ENCODE peak calls at places on chromosomes 2 and 18, in nine cellular contexts. M is bronchial epithelial cell, C is A673, L is lung, D is foreskin fibroblast, Y is fibroblast of the aortic adventitia, Q is pancreas, R is HFF-Myc, S is suprapubic skin. F is an unnamed sample.
A peak's percentile ranks its signal among the peaks of the same experiment; 100 is the strongest.

GRCh38 chr18:36527025-36527424 is 229.5 kb downstream of the FHOD3 start:
- DNase-seq in R (no peak), L (no peak), Y (no peak), M (no peak), S (no peak), Q (no peak), D (no peak), C (no peak), F (no peak)

GRCh38 chr2:83817511-83817910 is 641.6 kb downstream of the SUCLG1 start:
- DNase-seq in Y (peak; percentile 0), D (no peak), R (no peak), C (no peak), S (no peak), Q (no peak), L (no peak), M (peak; percentile 25), F (no peak)

GRCh38 chr2:231640229-231640628 is 47.6 kb downstream of the TEX44 start:
- DNase-seq in M (no peak), Q (no peak), S (no peak), D (no peak), Y (peak; percentile 72), C (no peak), R (no peak), L (no peak), F (no peak)

GRCh38 chr2:55087930-55088329 is 37.7 kb upstream of the RTN4 start:
- DNase-seq in C (no peak), D (no peak), M (no peak), S (no peak), L (no peak), Q (no peak), R (no peak), Y (no peak), F (no peak)

GRCh38 chr2:100321881-100322820 is at the start of gene LONRF2:
- DNase-seq in D (no peak), M (no peak), L (peak; percentile 48), Y (no peak), S (no peak), C (peak; percentile 18), Q (peak; percentile 90), R (no peak), F (no peak)

GRCh38 chr2:43212216-43212828 is 14.1 kb downstream of the ZFP36L2 start:
- DNase-seq in D (no peak), R (no peak), C (no peak), L (no peak), M (no peak), Q (peak; percentile 41), Y (no peak), S (no peak), F (no peak)

GRCh38 chr2:179842498-179843153 is 18.8 kb downstream of the ZNF385B start:
- DNase-seq in D (no peak), M (no peak), Y (peak; percentile 49), L (no peak), R (peak; percentile 12), Q (no peak), C (peak; percentile 62), S (no peak), F (peak; percentile 19)

GRCh38 chr2:38792751-38793150 is 14.7 kb downstream of the GEMIN6 start:
- DNase-seq in Y (no peak), D (no peak), R (no peak), Q (no peak), S (no peak), M (no peak), C (no peak), L (no peak), F (no peak)

GRCh38 chr18:35005963-35006577 is 35.1 kb upstream of the MAPRE2 start:
- DNase-seq in R (peak; percentile 61), Q (no peak), Y (peak; percentile 86), M (peak; percentile 68), C (peak; percentile 64), S (no peak), L (no peak), D (peak; percentile 52), F (peak; percentile 63)

GRCh38 chr2:200363279-200363678 is 56.8 kb downstream of the SPATS2L start:
- DNase-seq in S (no peak), Y (no peak), C (no peak), M (no peak), Q (no peak), D (no peak), R (no peak), L (no peak), F (no peak)

GRCh38 chr2:134144081-134144596 is 109.7 kb upstream of the MGAT5 start:
- DNase-seq in Q (no peak), Y (no peak), C (peak; percentile 27), L (no peak), S (no peak), D (no peak), M (no peak), R (no peak), F (no peak)

DNA sequence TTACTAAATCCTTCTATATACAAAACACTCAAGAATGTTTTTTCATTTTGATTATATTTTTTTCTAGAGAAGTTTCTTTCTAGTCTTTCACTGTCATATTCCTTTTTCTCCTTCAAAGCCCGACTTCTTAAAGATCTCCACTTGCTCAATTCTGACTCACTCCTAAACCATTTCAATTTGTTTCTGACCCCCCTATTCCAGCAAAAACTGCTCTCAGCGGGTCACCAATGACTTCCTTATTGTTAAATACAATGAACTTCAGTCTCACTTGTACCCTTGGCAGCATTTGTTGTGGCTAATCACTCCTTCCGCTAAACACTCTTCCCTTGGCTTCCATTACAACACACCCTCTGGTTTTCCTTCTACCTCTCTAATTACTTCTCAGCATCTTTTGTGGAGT is 111.1 kb upstream of the RBBP8 start:
- DNase-seq in C (peak; percentile 97), Y (peak; percentile 75), Q (no peak), R (no peak), M (peak; percentile 69), D (no peak), S (no peak), L (no peak), F (peak; percentile 93)
- H3K4me3 ChIP-seq in C (peak overlapping the region; percentile 10), Y (no peak overlapping the region), Q (no peak overlapping the region), R (no peak overlapping the region), M (no peak overlapping the region), D (no peak overlapping the region), S (no peak overlapping the region), L (no peak overlapping the region), F (no peak overlapping the region)

DNA sequence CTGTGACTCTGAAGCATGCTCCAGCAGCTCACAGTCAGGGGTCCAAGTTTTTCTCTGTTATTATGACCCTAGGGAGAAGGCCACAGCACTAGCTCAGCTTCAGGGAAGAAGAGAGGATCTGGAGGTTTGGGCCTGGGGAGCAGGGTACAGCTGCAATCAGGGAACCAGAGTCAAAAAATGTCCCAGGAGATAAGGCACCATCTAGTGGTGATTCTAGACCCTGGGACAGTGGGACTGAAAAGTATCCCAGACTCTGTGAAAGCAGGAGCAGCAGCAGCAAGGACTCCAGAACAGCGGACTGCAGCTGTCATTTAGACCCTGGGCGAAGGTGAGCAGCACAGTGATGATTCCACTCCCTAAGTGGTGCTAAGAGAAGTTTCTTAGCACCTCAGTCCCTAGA is 278.4 kb upstream of the DDX18 start:
- DNase-seq in Y (no peak), M (no peak), L (no peak), D (no peak), S (no peak), R (no peak), Q (no peak), C (peak; percentile 17), F (no peak)
- TF ChIP-seq CTCF in Y (no peak), M (peak; percentile 11), L (no peak), D (no peak), S (no peak), R (no peak), Q (no peak), C (peak; percentile 50), F (peak; percentile 8)

GRCh38 chr2:219423656-219424378 is 5.6 kb downstream of the DES start:
- DNase-seq in D (no peak), Q (no peak), Y (no peak), C (no peak), S (no peak), R (no peak), M (no peak), L (no peak), F (no peak)
- H3K4me3 ChIP-seq in D (no peak overlapping the region), Q (no peak overlapping the region), Y (no peak overlapping the region), C (no peak overlapping the region), S (no peak overlapping the region), R (no peak overlapping the region), M (no peak overlapping the region), L (no peak overlapping the region), F (no peak overlapping the region)

GRCh38 chr2:237091779-237092436 is 6.2 kb downstream of the COPS8 start:
- DNase-seq in D (peak; percentile 72), S (no peak), Q (no peak), C (no peak), M (peak; percentile 71), L (no peak), Y (peak; percentile 77), R (no peak), F (no peak)

GRCh38 chr2:237096201-237096600 is 10.5 kb downstream of the COPS8 start:
- DNase-seq in R (no peak), M (no peak), D (no peak), L (no peak), S (no peak), Q (no peak), Y (no peak), C (no peak), F (no peak)

GRCh38 chr2:237090906-237091305 is 5.2 kb downstream of the COPS8 start:
- DNase-seq in Q (no peak), L (no peak), M (no peak), D (no peak), S (no peak), C (no peak), R (no peak), Y (no peak), F (no peak)

GRCh38 chr2:237092506-237092905 is 6.8 kb downstream of the COPS8 start:
- DNase-seq in Q (no peak), Y (no peak), S (no peak), R (no peak), M (no peak), L (no peak), C (no peak), D (no peak), F (no peak)

DNA sequence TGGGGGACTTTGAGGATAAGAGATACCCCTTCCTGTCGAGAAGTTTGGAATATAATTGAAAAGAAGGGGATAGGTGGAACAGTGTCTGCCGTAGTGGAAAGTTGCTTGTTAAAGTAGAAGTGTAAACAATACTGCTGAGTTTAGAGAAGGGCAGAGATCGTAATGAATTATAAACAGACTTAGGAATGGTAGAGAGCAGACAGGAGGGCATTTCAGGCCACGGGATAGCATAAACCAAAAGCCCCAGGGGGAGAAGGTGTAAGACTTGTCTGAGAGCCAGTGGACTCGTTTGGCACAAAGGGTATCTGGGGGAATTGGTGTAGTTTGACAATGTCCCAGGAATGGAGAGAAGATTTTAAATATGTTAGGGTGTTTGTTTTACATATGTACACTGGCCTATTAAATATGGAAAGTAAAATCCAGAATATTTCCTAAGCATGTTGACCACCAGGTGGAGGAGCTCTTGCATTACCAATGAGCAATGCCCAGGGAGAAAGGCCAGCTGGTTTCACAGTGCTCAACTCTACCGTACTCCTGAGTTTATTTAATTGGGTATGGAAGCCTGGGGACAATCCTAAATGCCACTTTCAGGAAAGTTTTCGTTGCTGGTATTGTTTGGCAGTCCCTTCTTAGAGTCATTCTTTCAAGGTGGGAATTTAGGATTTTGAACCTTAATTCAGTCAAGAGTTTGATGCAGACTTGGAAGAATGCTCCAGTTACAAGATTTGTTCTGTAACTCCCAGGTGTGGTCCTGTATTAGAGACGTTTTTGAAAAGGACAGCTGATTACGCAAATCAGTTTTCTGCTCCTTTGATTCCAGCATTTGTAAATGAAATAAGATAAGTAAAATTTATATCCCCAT is 7.5 kb downstream of the COPS8 start:
- DNase-seq in C (peak; percentile 22), M (peak; percentile 54), Y (peak; percentile 89), R (peak; percentile 55), L (no peak), Q (no peak), S (no peak), D (peak; percentile 73), F (peak; percentile 66)
- TF ChIP-seq CTCF in C (peak; percentile 38), M (peak; percentile 55), Y (peak; percentile 68), R (peak; percentile 58), L (peak; percentile 19), Q (no peak), S (peak; percentile 20), D (peak; percentile 59), F (peak; percentile 66)